ENCODE peak calls at places on chromosome 15, in five cellular contexts. J, Y, O, G and X are unnamed samples.

GRCh38 chr15:83927704-83928391 is 273.9 kb downstream of the ADAMTSL3 start:
- DNase-seq in O (no peak), J (no peak), Y (no peak), G (no peak), X (no peak)

GRCh38 chr15:76954744-76955143 is 23.2 kb downstream of the RCN2 start:
- DNase-seq in J (no peak), G (peak), Y (no peak), O (no peak), X (no peak)

GRCh38 chr15:42133892-42134502 is 22.4 kb downstream of the PLA2G4F start:
- DNase-seq in Y (no peak), G (peak), O (peak), J (peak), X (peak)

GRCh38 chr15:78454992-78455391 is 17.0 kb downstream of the IREB2 start:
- DNase-seq in G (no peak), O (no peak), Y (no peak), J (no peak), X (no peak)

GRCh38 chr15:77430213-77430612 is 9.5 kb downstream of the HMG20A start:
- DNase-seq in O (no peak), J (no peak), Y (no peak), G (no peak), X (no peak)

GRCh38 chr15:50109086-50109987 is 9.7 kb downstream of the ATP8B4 start:
- DNase-seq in Y (peak), G (peak), O (no peak), J (no peak), X (no peak)

GRCh38 chr15:50119063-50119700 is at the start of gene ATP8B4:
- DNase-seq in J (no peak), Y (no peak), G (no peak), O (no peak), X (no peak)

GRCh38 chr15:65980824-65981456 is 111.6 kb downstream of the RAB11A start:
- DNase-seq in Y (peak), J (peak), G (peak), O (peak), X (peak)

GRCh38 chr15:60087561-60087960 is 83.5 kb downstream of the FOXB1 start:
- DNase-seq in Y (no peak), J (no peak), G (no peak), O (no peak), X (no peak)

GRCh38 chr15:26261413-26261812 is 398.3 kb upstream of the ATP10A start:
- DNase-seq in O (no peak), J (no peak), G (no peak), Y (no peak), X (no peak)

GRCh38 chr15:51801391-51801835 is 28.0 kb upstream of the TMOD3 start:
- DNase-seq in G (peak), O (peak), Y (peak), J (no peak), X (peak)

GRCh38 chr15:67076147-67076843 is 10.9 kb downstream of the SMAD3 start:
- DNase-seq in O (no peak), J (no peak), Y (peak), G (peak), X (no peak)

GRCh38 chr15:57165992-57166391 is 210.3 kb upstream of the CGNL1 start:
- DNase-seq in Y (peak), O (no peak), J (no peak), G (peak), X (no peak)

GRCh38 chr15:65081758-65082157 is 5.2 kb downstream of the KBTBD13 start:
- DNase-seq in O (no peak), Y (no peak), G (peak), J (no peak), X (no peak)

GRCh38 chr15:29065571-29065970 is 179.8 kb downstream of the APBA2 start:
- DNase-seq in G (no peak), O (no peak), Y (no peak), J (peak), X (no peak)

GRCh38 chr15:45242289-45242688 is 9.7 kb upstream of the SLC28A2 start:
- DNase-seq in Y (peak), J (no peak), O (no peak), G (no peak), X (no peak)

GRCh38 chr15:70479785-70480184 is 283.6 kb downstream of the UACA start:
- DNase-seq in Y (no peak), G (no peak), O (no peak), J (no peak), X (no peak)

GRCh38 chr15:56869573-56869972 is 48.9 kb upstream of the TCF12 start:
- DNase-seq in Y (no peak), G (no peak), O (peak), J (no peak), X (peak)

GRCh38 chr15:83971967-83972366 is 263.6 kb upstream of the GOLGA6L4 start:
- DNase-seq in G (peak), J (no peak), O (no peak), Y (no peak), X (peak)

GRCh38 chr15:88646951-88647350 is 8.1 kb downstream of the ISG20 start:
- DNase-seq in J (no peak), G (no peak), Y (no peak), O (no peak), X (no peak)

GRCh38 chr15:66684136-66684681 is 17.8 kb upstream of the SMAD6 start:
- DNase-seq in G (no peak), J (no peak), Y (no peak), O (no peak), X (no peak)

GRCh38 chr15:93449798-93450197 is 360.8 kb upstream of the RGMA start:
- DNase-seq in G (no peak), O (no peak), Y (no peak), J (no peak), X (no peak)

GRCh38 chr15:91263632-91264477 is 163.8 kb downstream of the SV2B start:
- DNase-seq in Y (no peak), O (no peak), J (no peak), G (peak), X (peak)

GRCh38 chr15:91995146-91995545 is 141.6 kb downstream of the SLCO3A1 start:
- DNase-seq in G (no peak), Y (no peak), J (no peak), O (no peak), X (no peak)

GRCh38 chr15:78208887-78209645 is 25.3 kb downstream of the ACSBG1 start:
- DNase-seq in Y (no peak), G (no peak), J (no peak), O (no peak), X (peak)

GRCh38 chr15:79157631-79158592 is 67.3 kb upstream of the RASGRF1 start:
- DNase-seq in O (no peak), G (no peak), Y (no peak), J (no peak), X (no peak)

GRCh38 chr15:62618432-62618831 is 424.1 kb upstream of the TPM1 start:
- DNase-seq in G (peak), Y (peak), J (no peak), O (peak), X (peak)

GRCh38 chr15:22945071-22945470 is 35.1 kb downstream of the CYFIP1 start:
- DNase-seq in G (no peak), O (no peak), Y (no peak), J (no peak), X (no peak)

GRCh38 chr15:29656636-29657475 is 165.4 kb downstream of the TJP1 start:
- DNase-seq in G (no peak), O (peak), Y (no peak), J (no peak), X (no peak)

GRCh38 chr15:82539690-82540054 is 585 bp downstream of the RPS17 start:
- DNase-seq in J (no peak), O (peak), Y (no peak), G (no peak), X (no peak)

GRCh38 chr15:31567861-31568260 is 241.2 kb downstream of the KLF13 start:
- DNase-seq in G (no peak), Y (no peak), O (no peak), J (no peak), X (no peak)

GRCh38 chr15:71125831-71126453 is 10.7 kb downstream of the THSD4 start:
- DNase-seq in O (no peak), Y (no peak), J (no peak), G (peak), X (no peak)

GRCh38 chr15:82530606-82531379 is 9.5 kb downstream of the RPS17 start:
- DNase-seq in J (peak), O (peak), Y (peak), G (peak), X (peak)

GRCh38 chr15:95162069-95162468 is 930.7 kb downstream of the MCTP2 start:
- DNase-seq in Y (peak), O (no peak), G (peak), J (no peak), X (peak)

DNA sequence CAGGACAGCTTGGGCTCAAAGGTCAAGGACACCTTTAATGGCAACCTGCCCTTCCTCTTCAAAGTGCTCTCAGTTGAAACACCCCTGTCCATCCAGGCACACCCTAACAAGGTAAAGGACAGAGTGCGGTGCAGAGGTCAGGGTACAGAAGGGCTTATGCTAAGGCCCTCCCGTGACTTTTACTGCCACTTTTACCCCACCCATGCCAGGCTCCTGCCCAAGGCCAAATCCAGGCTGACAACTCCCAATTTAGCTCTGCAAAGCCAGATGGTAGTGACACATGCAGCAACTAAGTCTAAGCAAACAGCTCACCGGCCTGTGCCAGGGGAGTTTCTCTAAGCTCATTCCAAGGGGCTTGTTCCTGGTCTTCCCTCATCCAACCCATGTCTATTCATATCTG is 1.6 kb downstream of the MPI start:
- DNase-seq in Y (no peak), G (no peak), O (no peak), J (no peak), X (no peak)
- H3K4me3 ChIP-seq in Y (no peak), G (no peak), O (no peak), J (no peak), X (no peak)

GRCh38 chr15:81176291-81176893 is 20.3 kb upstream of the IL16 start:
- DNase-seq in J (no peak), G (no peak), O (no peak), Y (no peak), X (no peak)
- TF ChIP-seq CTCF in J (peak), G (no peak), O (no peak), Y (no peak), X (peak)

DNA sequence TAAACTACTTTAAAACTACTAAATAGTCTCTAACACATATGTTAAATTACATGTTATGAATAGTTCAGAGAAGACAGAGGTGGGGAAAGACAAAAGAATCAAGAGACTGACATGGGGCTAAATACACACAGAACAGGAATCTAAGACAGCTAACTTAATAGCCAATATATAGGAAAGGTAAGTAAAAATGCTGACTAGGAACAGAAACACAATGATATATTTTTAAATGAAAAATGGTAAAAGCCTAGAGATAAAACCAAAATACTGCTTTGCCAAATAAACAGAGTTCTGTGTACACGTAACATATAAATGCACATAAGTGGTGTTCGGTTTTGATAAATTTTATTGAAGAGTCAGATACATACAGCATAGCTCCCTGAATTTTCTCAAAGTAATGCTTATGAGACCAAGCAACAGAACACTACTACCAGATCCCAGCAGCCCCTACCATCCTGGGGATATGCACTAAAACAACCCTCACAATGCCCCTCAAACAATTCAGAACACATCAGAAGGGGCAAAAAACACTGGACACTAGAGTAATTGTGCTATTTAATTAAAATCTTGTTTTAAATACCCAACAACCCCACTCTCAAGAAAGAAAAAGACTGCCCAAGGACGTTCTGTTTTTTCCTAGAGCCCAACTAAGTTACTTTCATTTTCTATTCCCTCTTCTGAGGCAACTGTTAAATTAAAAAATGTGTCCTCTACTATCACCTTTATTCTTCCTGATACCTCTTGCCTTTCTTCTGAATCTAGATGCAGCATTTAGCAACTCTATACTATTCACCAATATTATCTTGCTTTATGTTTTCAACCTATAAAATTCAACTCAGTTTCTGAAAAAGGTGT is 121.1 kb downstream of the ADAM10 start:
- DNase-seq in G (no peak), J (no peak), O (no peak), Y (peak), X (no peak)
- H3K4me3 ChIP-seq in G (peak), J (peak), O (no peak), Y (peak), X (peak)

GRCh38 chr15:68629519-68630204 is 50.9 kb downstream of the CORO2B start:
- DNase-seq in Y (no peak), O (no peak), J (no peak), G (no peak), X (no peak)

GRCh38 chr15:68632101-68632500 is 53.3 kb downstream of the CORO2B start:
- DNase-seq in J (no peak), Y (no peak), O (no peak), G (no peak), X (no peak)

GRCh38 chr15:68631621-68632051 is 52.8 kb downstream of the CORO2B start:
- DNase-seq in O (no peak), J (no peak), Y (no peak), G (no peak), X (no peak)

GRCh38 chr15:68630205-68630555 is 51.4 kb downstream of the CORO2B start:
- DNase-seq in G (no peak), Y (no peak), J (no peak), O (no peak), X (no peak)

GRCh38 chr15:68630836-68631235 is 52.0 kb downstream of the CORO2B start:
- DNase-seq in Y (no peak), O (no peak), J (no peak), G (no peak), X (no peak)
- TF ChIP-seq CTCF in Y (peak), O (no peak), J (no peak), G (peak), X (no peak)

GRCh38 chr15:33059184-33059583 is 135.3 kb downstream of the FMN1 start:
- DNase-seq in O (no peak), Y (peak), G (peak), J (no peak), X (peak)
- H3K4me3 ChIP-seq in O (no peak), Y (no peak), G (no peak), J (no peak), X (no peak)

GRCh38 chr15:61146643-61147230 is 82.4 kb downstream of the RORA start:
- DNase-seq in J (no peak), G (no peak), O (no peak), Y (no peak), X (no peak)
- TF ChIP-seq CTCF in J (no peak), G (no peak), O (no peak), Y (no peak), X (no peak)